ENCODE peak calls at places on chromosome 1, in six cellular contexts. S, J, K, U, T and W are unnamed samples. For H3K4me1 and H3K9me3, the result is how much of the 10 kb centered on the place peaks cover.

GRCh38 chr1:223531742-223532341 is 133.7 kb downstream of the CAPN8 start:
- DNase-seq in K (peak), J (peak), S (no peak), T (peak), U (peak), W (no peak)

GRCh38 chr1:96144636-96145035 is 576.9 kb upstream of the PTBP2 start:
- DNase-seq in S (no peak), K (no peak), J (no peak), T (no peak), U (no peak), W (no peak)

GRCh38 chr1:17404820-17405219 is 32.8 kb downstream of the PADI6 start:
- DNase-seq in T (no peak), U (no peak), S (no peak), J (no peak), K (no peak), W (no peak)

GRCh38 chr1:41164727-41165126 is 77.4 kb downstream of the SCMH1 start:
- DNase-seq in T (no peak), K (no peak), S (no peak), U (no peak), J (no peak), W (no peak)

GRCh38 chr1:225347123-225347683 is 80.6 kb downstream of the LBR start:
- DNase-seq in U (no peak), S (no peak), K (no peak), T (no peak), J (no peak), W (no peak)

GRCh38 chr1:171741872-171742576 is at the start of gene VAMP4:
- DNase-seq in K (peak), T (peak), S (peak), J (peak), U (peak), W (peak)

GRCh38 chr1:197526736-197527371 is 248.4 kb downstream of the DENND1B start:
- DNase-seq in J (peak), U (peak), K (peak), T (peak), S (no peak), W (no peak)

GRCh38 chr1:203612932-203613682 is 13.5 kb upstream of the ATP2B4 start:
- DNase-seq in S (no peak), T (no peak), K (no peak), U (peak), J (no peak), W (no peak)

GRCh38 chr1:3320246-3321152 is 134.0 kb upstream of the ARHGEF16 start:
- DNase-seq in J (no peak), U (peak), K (no peak), T (no peak), S (no peak), W (no peak)

GRCh38 chr1:62407398-62408009 is 29.3 kb upstream of the USP1 start:
- DNase-seq in T (peak), S (no peak), U (peak), K (peak), J (peak), W (no peak)

GRCh38 chr1:56584910-56585528 is 5.7 kb upstream of the PLPP3 start:
- DNase-seq in K (peak), S (no peak), J (no peak), U (peak), T (peak), W (no peak)

GRCh38 chr1:27823784-27824183 is 6.8 kb upstream of the PPP1R8 start:
- DNase-seq in K (no peak), U (no peak), J (no peak), T (no peak), S (no peak), W (no peak)

GRCh38 chr1:81699234-81699633 is 101.5 kb upstream of the ADGRL2 start:
- DNase-seq in K (peak), U (peak), T (peak), S (no peak), J (no peak), W (no peak)

GRCh38 chr1:227622739-227623475 is 59.6 kb downstream of the ZNF678 start:
- DNase-seq in S (no peak), J (no peak), K (no peak), U (no peak), T (no peak), W (no peak)

GRCh38 chr1:181504294-181505115 is 21.2 kb downstream of the CACNA1E start:
- DNase-seq in J (peak), T (peak), U (peak), S (no peak), K (no peak), W (no peak)

GRCh38 chr1:113756461-113756860 is 2.8 kb downstream of the PHTF1 start:
- DNase-seq in U (no peak), S (no peak), T (no peak), J (no peak), K (no peak), W (no peak)

GRCh38 chr1:61141288-61142044 is 59.1 kb downstream of the NFIA start:
- DNase-seq in U (peak), K (peak), J (no peak), T (no peak), S (no peak), W (no peak)

GRCh38 chr1:80023366-80023765 is 1016.8 kb upstream of the ADGRL4 start:
- DNase-seq in J (no peak), K (no peak), T (no peak), U (no peak), S (no peak), W (no peak)

GRCh38 chr1:180208264-180208663 is 21.8 kb upstream of the LHX4 start:
- DNase-seq in S (no peak), K (no peak), J (no peak), T (no peak), U (no peak), W (no peak)

GRCh38 chr1:18875107-18875795 is 15.8 kb upstream of the TAS1R2 start:
- DNase-seq in J (peak), T (peak), U (peak), K (peak), S (peak), W (peak)

GRCh38 chr1:207805841-207806421 is 54.1 kb downstream of the CD46 start:
- DNase-seq in U (peak), S (no peak), K (peak), T (no peak), J (no peak), W (peak)

GRCh38 chr1:246246430-246246829 is 260.6 kb downstream of the SMYD3 start:
- DNase-seq in U (no peak), K (peak), T (no peak), J (no peak), S (no peak), W (no peak)

GRCh38 chr1:112743174-112744018 is 28.3 kb upstream of the PPM1J start:
- DNase-seq in S (no peak), K (no peak), U (peak), T (peak), J (no peak), W (no peak)

GRCh38 chr1:232988572-232989040 is 38.2 kb downstream of the NTPCR start:
- DNase-seq in U (peak), K (peak), S (no peak), T (no peak), J (no peak), W (no peak)

GRCh38 chr1:151887028-151887427 is 22.3 kb downstream of the THEM4 start:
- DNase-seq in S (no peak), J (no peak), U (peak), T (no peak), K (peak), W (no peak)

GRCh38 chr1:236815941-236816340 is 20.8 kb downstream of the MTR start:
- DNase-seq in T (no peak), U (no peak), S (no peak), K (no peak), J (no peak), W (no peak)

GRCh38 chr1:152879559-152880198 is 1.6 kb downstream of the SMCP start:
- DNase-seq in S (no peak), J (no peak), U (no peak), T (no peak), K (no peak), W (no peak)

GRCh38 chr1:45009296-45009865 is 1.7 kb downstream of the HECTD3 start:
- DNase-seq in K (no peak), T (no peak), J (no peak), U (no peak), S (no peak), W (no peak)

GRCh38 chr1:45012639-45013278 is 705 bp downstream of the UROD start:
- DNase-seq in T (peak), S (no peak), K (peak), U (peak), J (peak), W (peak)

GRCh38 chr1:45011837-45012638 is at the start of gene UROD:
- DNase-seq in J (peak), U (peak), T (peak), K (peak), S (peak), W (peak)

GRCh38 chr1:45009956-45010854 is 919 bp downstream of the HECTD3 start:
- DNase-seq in K (no peak), T (no peak), J (no peak), U (no peak), S (no peak), W (peak)

GRCh38 chr1:45010855-45011811 is at the start of gene HECTD3:
- DNase-seq in K (peak), U (peak), S (peak), J (no peak), T (peak), W (peak)
- H3K4me1 ChIP-seq in K (under half), U (under half), S (under half), J (under half), T (under half), W (under half)

GRCh38 chr1:212668477-212668876 is 31.2 kb downstream of the BATF3 start:
- DNase-seq in K (no peak), U (no peak), T (no peak), J (no peak), S (no peak), W (peak)

GRCh38 chr1:212667223-212668139 is 32.2 kb downstream of the BATF3 start:
- DNase-seq in S (peak), U (peak), J (peak), T (no peak), K (peak), W (peak)

GRCh38 chr1:212666116-212666775 is 33.4 kb downstream of the BATF3 start:
- DNase-seq in K (no peak), S (no peak), U (no peak), J (no peak), T (no peak), W (peak)

GRCh38 chr1:212665241-212666115 is 34.2 kb downstream of the BATF3 start:
- DNase-seq in K (peak), S (no peak), J (peak), U (peak), T (peak), W (peak)

GRCh38 chr1:212664409-212665199 is 35.0 kb downstream of the BATF3 start:
- DNase-seq in T (no peak), J (no peak), S (no peak), K (no peak), U (no peak), W (no peak)
- H3K9me3 ChIP-seq in T (under half), J (under half), S (under half), K (under half), U (under half), W (under half)

GRCh38 chr1:942411-942821 is 16.6 kb downstream of the NOC2L start:
- DNase-seq in K (no peak), S (no peak), U (no peak), T (peak), J (no peak), W (no peak)
- H3K4me1 ChIP-seq in K (under half), S (under half), U (half or more), T (under half), J (under half), W (under half)

GRCh38 chr1:5455651-5456050 is 536.6 kb downstream of the NPHP4 start:
- DNase-seq in J (no peak), S (no peak), K (no peak), U (no peak), T (no peak), W (no peak)

GRCh38 chr1:5458248-5458647 is 534.0 kb downstream of the NPHP4 start:
- DNase-seq in K (no peak), J (no peak), U (no peak), T (no peak), S (no peak), W (no peak)

GRCh38 chr1:5459839-5460238 is 532.4 kb downstream of the NPHP4 start:
- DNase-seq in K (no peak), S (no peak), U (no peak), J (no peak), T (no peak), W (no peak)

GRCh38 chr1:5455056-5455455 is 537.2 kb downstream of the NPHP4 start:
- DNase-seq in T (peak), K (no peak), J (peak), S (no peak), U (no peak), W (no peak)

GRCh38 chr1:5456090-5456789 is 536.0 kb downstream of the NPHP4 start:
- DNase-seq in J (no peak), K (no peak), S (no peak), U (no peak), T (no peak), W (no peak)
- H3K9me3 ChIP-seq in J (under half), K (under half), S (under half), U (under half), T (under half), W (under half)

GRCh38 chr1:214541693-214542092 is 9.7 kb downstream of the PTPN14 start:
- DNase-seq in U (no peak), J (no peak), T (no peak), K (no peak), S (no peak), W (no peak)
- H3K4me1 ChIP-seq in U (under half), J (under half), T (under half), K (under half), S (under half), W (under half)

GRCh38 chr1:221527886-221528634 is 213.8 kb downstream of the DUSP10 start:
- DNase-seq in S (no peak), K (peak), J (no peak), U (no peak), T (no peak), W (no peak)

GRCh38 chr1:221530791-221531190 is 211.1 kb downstream of the DUSP10 start:
- DNase-seq in U (no peak), K (no peak), S (no peak), T (no peak), J (no peak), W (no peak)

GRCh38 chr1:221522440-221523050 is 219.3 kb downstream of the DUSP10 start:
- DNase-seq in K (peak), U (peak), S (no peak), T (no peak), J (no peak), W (no peak)

GRCh38 chr1:221521686-221522085 is 220.2 kb downstream of the DUSP10 start:
- DNase-seq in S (no peak), T (no peak), K (no peak), J (no peak), U (no peak), W (no peak)

GRCh38 chr1:221525749-221526148 is 216.1 kb downstream of the DUSP10 start:
- DNase-seq in T (no peak), U (no peak), S (no peak), J (no peak), K (no peak), W (no peak)
- H3K9me3 ChIP-seq in T (under half), U (under half), S (under half), J (under half), K (under half), W (under half)